ENCODE peak calls at places on chromosomes 1 and 21, in six cellular contexts. One of them, this sample, is unnamed.
A peak's percentile ranks its signal among the peaks of the same experiment; 100 is the strongest.

GRCh38 chr1:37851782-37852210 is 7.6 kb downstream of the MTF1 start:
- DNase-seq in body of pancreas: no peak
- DNase-seq in IMR-90: peak; percentile 26
- DNase-seq in SK-N-SH: no peak
- DNase-seq in BE2C: no peak
- DNase-seq in cardiac fibroblast: peak; percentile 54
- DNase-seq in this sample: peak; percentile 24

GRCh38 chr1:156491151-156491949 is 9.2 kb downstream of the MEF2D start:
- DNase-seq in cardiac fibroblast: no peak
- DNase-seq in BE2C: no peak
- DNase-seq in body of pancreas: no peak
- DNase-seq in IMR-90: no peak
- DNase-seq in SK-N-SH: no peak
- DNase-seq in this sample: no peak

GRCh38 chr1:167899253-167899681 is 14.7 kb downstream of the ADCY10 start:
- DNase-seq in IMR-90: peak; percentile 71
- DNase-seq in BE2C: no peak
- DNase-seq in body of pancreas: peak; percentile 54
- DNase-seq in SK-N-SH: no peak
- DNase-seq in cardiac fibroblast: peak; percentile 29
- DNase-seq in this sample: peak; percentile 54

GRCh38 chr1:228337031-228337564 is 69.5 kb downstream of the TRIM11 start:
- DNase-seq in BE2C: peak; percentile 5
- DNase-seq in cardiac fibroblast: no peak
- DNase-seq in IMR-90: no peak
- DNase-seq in SK-N-SH: no peak
- DNase-seq in body of pancreas: peak; percentile 6
- DNase-seq in this sample: no peak

GRCh38 chr1:219544163-219544846 is 68.6 kb downstream of the ZC3H11B start:
- DNase-seq in body of pancreas: no peak
- DNase-seq in SK-N-SH: no peak
- DNase-seq in cardiac fibroblast: peak; percentile 15
- DNase-seq in BE2C: no peak
- DNase-seq in IMR-90: no peak
- DNase-seq in this sample: peak; percentile 41

GRCh38 chr1:7964476-7964875 is 3.0 kb downstream of the PARK7 start:
- DNase-seq in cardiac fibroblast: no peak
- DNase-seq in body of pancreas: no peak
- DNase-seq in BE2C: no peak
- DNase-seq in SK-N-SH: no peak
- DNase-seq in IMR-90: no peak
- DNase-seq in this sample: no peak

GRCh38 chr1:153717330-153717729 is 10.5 kb upstream of the INTS3 start:
- DNase-seq in cardiac fibroblast: no peak
- DNase-seq in IMR-90: no peak
- DNase-seq in SK-N-SH: no peak
- DNase-seq in body of pancreas: no peak
- DNase-seq in BE2C: no peak
- DNase-seq in this sample: no peak

GRCh38 chr1:242692988-242693387 is 168.5 kb upstream of the PLD5 start:
- DNase-seq in cardiac fibroblast: no peak
- DNase-seq in body of pancreas: no peak
- DNase-seq in SK-N-SH: no peak
- DNase-seq in IMR-90: no peak
- DNase-seq in BE2C: no peak
- DNase-seq in this sample: no peak

GRCh38 chr1:150606743-150607142 is 22.7 kb downstream of the ENSA start:
- DNase-seq in IMR-90: no peak
- DNase-seq in BE2C: no peak
- DNase-seq in SK-N-SH: no peak
- DNase-seq in cardiac fibroblast: no peak
- DNase-seq in body of pancreas: no peak
- DNase-seq in this sample: no peak

GRCh38 chr1:106584127-106584526 is 472.3 kb upstream of the PRMT6 start:
- DNase-seq in cardiac fibroblast: no peak
- DNase-seq in BE2C: no peak
- DNase-seq in IMR-90: no peak
- DNase-seq in SK-N-SH: no peak
- DNase-seq in body of pancreas: no peak
- DNase-seq in this sample: no peak

GRCh38 chr1:246566808-246567154 is 525 bp downstream of the CNST start:
- DNase-seq in IMR-90: peak; percentile 17
- DNase-seq in cardiac fibroblast: no peak
- DNase-seq in SK-N-SH: no peak
- DNase-seq in body of pancreas: no peak
- DNase-seq in BE2C: no peak
- DNase-seq in this sample: peak; percentile 37

GRCh38 chr21:16124397-16125130 is 394.8 kb downstream of the USP25 start:
- DNase-seq in IMR-90: peak; percentile 89
- DNase-seq in SK-N-SH: no peak
- DNase-seq in cardiac fibroblast: peak; percentile 95
- DNase-seq in body of pancreas: no peak
- DNase-seq in BE2C: no peak
- DNase-seq in this sample: peak; percentile 94

GRCh38 chr1:211697356-211697755 is 21.9 kb upstream of the NEK2 start:
- DNase-seq in cardiac fibroblast: no peak
- DNase-seq in BE2C: peak; percentile 24
- DNase-seq in body of pancreas: no peak
- DNase-seq in IMR-90: no peak
- DNase-seq in SK-N-SH: no peak
- DNase-seq in this sample: no peak

GRCh38 chr1:41925712-41926111 is 7.0 kb upstream of the HIVEP3 start:
- DNase-seq in SK-N-SH: peak; percentile 27
- DNase-seq in IMR-90: peak; percentile 13
- DNase-seq in body of pancreas: no peak
- DNase-seq in cardiac fibroblast: peak; percentile 41
- DNase-seq in BE2C: no peak
- DNase-seq in this sample: peak; percentile 39

GRCh38 chr1:161839591-161839990 is 73.5 kb downstream of the ATF6 start:
- DNase-seq in BE2C: no peak
- DNase-seq in SK-N-SH: no peak
- DNase-seq in IMR-90: no peak
- DNase-seq in cardiac fibroblast: no peak
- DNase-seq in body of pancreas: no peak
- DNase-seq in this sample: no peak

GRCh38 chr1:30732277-30732996 is 9.1 kb upstream of the MATN1 start:
- DNase-seq in SK-N-SH: no peak
- DNase-seq in IMR-90: peak; percentile 18
- DNase-seq in body of pancreas: no peak
- DNase-seq in BE2C: no peak
- DNase-seq in cardiac fibroblast: peak; percentile 9
- DNase-seq in this sample: no peak

GRCh38 chr1:104235141-104235540 is 485.4 kb downstream of the AMY1C start:
- DNase-seq in IMR-90: no peak
- DNase-seq in cardiac fibroblast: no peak
- DNase-seq in body of pancreas: no peak
- DNase-seq in SK-N-SH: no peak
- DNase-seq in BE2C: no peak
- DNase-seq in this sample: no peak

DNA sequence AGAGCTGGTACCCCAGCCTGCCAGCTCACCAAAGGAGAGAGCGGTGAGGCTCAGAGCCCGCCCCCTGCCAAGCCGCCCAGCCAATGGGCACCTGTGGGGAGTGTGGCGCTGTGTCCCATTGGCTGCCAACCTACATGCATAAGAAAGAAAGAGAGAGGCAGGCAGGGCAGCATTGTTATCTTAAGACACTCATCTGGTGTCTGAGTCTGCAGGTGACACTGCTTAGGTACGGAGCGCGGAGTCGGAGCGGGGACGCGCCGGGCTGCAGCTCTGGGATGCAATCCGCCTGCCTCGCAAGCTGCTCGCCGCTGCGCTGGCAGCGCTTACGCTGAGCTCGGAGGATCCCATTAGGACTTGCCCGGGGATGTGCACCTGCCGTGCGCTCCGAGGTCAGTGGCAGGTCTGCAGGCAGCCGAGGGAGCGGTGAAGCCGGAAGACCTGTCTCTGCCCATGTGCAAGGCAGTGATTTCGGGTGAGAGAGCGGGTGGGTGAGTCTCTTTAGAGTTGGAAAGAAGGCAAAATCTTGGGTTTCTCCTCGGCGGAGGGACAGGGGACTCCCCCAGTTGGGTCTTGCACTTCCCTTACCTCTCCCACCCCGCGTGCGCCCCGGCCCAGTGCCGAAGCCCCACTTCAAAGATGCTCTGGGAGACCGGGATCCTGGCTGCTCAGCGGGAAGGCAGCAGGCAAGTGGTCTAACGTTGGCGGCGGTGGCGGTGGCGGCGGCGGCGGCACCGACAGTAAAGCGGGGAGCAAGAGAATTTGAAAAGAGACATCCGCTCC is at the start of gene BRINP2:
- DNase-seq in cardiac fibroblast: peak; percentile 3
- DNase-seq in IMR-90: peak; percentile 29
- DNase-seq in BE2C: peak; percentile 51
- DNase-seq in body of pancreas: peak; percentile 50
- DNase-seq in SK-N-SH: peak; percentile 91
- DNase-seq in this sample: peak; percentile 16
- H3K4me3 ChIP-seq in cardiac fibroblast: no peak within 1 kb of the TSS
- H3K4me3 ChIP-seq in IMR-90: peak within 1 kb of the TSS; percentile 28
- H3K4me3 ChIP-seq in BE2C: peak within 1 kb of the TSS; percentile 22
- H3K4me3 ChIP-seq in body of pancreas: no peak within 1 kb of the TSS
- H3K4me3 ChIP-seq in SK-N-SH: peak within 1 kb of the TSS; percentile 57
- H3K4me3 ChIP-seq in this sample: peak within 1 kb of the TSS; percentile 8

DNA sequence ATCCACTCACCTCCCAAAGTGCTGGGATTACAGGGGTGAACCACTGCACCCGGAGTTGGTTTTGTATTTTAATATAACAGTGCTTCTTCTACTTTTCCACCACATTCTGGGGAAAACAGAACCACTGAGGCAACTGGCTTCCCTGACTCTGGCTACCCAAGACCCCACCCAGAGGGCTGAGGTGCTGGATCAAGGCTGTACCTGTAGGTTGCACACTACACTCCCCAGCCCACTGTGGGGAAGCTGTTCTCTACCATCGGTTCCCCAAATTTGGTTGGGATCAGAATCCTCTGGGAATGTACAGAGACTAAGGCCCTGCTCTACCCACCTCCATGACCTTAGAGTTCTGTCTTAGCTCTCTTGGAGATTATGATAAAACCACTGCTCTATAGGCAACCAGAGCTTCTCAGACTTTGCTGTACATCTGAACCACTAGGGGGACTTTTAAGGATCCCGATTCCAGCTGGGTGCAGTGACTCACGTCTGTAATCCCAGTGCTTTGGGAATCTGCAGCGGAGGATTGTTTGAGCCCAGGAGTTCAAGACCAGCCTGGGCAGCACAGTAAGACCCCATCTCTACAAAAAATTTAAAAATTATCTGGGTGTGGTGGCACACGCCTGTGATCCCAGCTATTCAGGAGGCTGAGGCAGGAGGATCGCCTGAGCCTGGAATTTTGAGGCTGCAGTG is 51.6 kb downstream of the GNG4 start:
- DNase-seq in SK-N-SH: no peak
- DNase-seq in IMR-90: peak; percentile 62
- DNase-seq in BE2C: no peak
- DNase-seq in body of pancreas: no peak
- DNase-seq in cardiac fibroblast: peak; percentile 76
- DNase-seq in this sample: peak; percentile 71
- TF ChIP-seq CTCF in SK-N-SH: peak; percentile 57
- TF ChIP-seq CTCF in IMR-90: peak; percentile 42
- TF ChIP-seq CTCF in BE2C: peak; percentile 47
- TF ChIP-seq CTCF in body of pancreas: no peak
- TF ChIP-seq CTCF in cardiac fibroblast: peak; percentile 57
- TF ChIP-seq CTCF in this sample: peak; percentile 56

GRCh38 chr1:33928256-33928655 is 64.4 kb downstream of the HMGB4 start:
- DNase-seq in IMR-90: peak; percentile 2
- DNase-seq in body of pancreas: no peak
- DNase-seq in SK-N-SH: no peak
- DNase-seq in BE2C: no peak
- DNase-seq in cardiac fibroblast: no peak
- DNase-seq in this sample: no peak
- H3K4me3 ChIP-seq in IMR-90: no peak overlapping the region
- H3K4me3 ChIP-seq in body of pancreas: no peak overlapping the region
- H3K4me3 ChIP-seq in SK-N-SH: no peak overlapping the region
- H3K4me3 ChIP-seq in BE2C: no peak overlapping the region
- H3K4me3 ChIP-seq in cardiac fibroblast: no peak overlapping the region
- H3K4me3 ChIP-seq in this sample: no peak overlapping the region

GRCh38 chr1:241079018-241079417 is 278.0 kb downstream of the RGS7 start:
- DNase-seq in cardiac fibroblast: no peak
- DNase-seq in SK-N-SH: no peak
- DNase-seq in body of pancreas: no peak
- DNase-seq in BE2C: no peak
- DNase-seq in IMR-90: no peak
- DNase-seq in this sample: no peak

GRCh38 chr1:241079459-241079858 is 277.5 kb downstream of the RGS7 start:
- DNase-seq in SK-N-SH: no peak
- DNase-seq in body of pancreas: no peak
- DNase-seq in IMR-90: no peak
- DNase-seq in cardiac fibroblast: no peak
- DNase-seq in BE2C: no peak
- DNase-seq in this sample: no peak

GRCh38 chr1:241077386-241078147 is 279.4 kb downstream of the RGS7 start:
- DNase-seq in body of pancreas: no peak
- DNase-seq in SK-N-SH: no peak
- DNase-seq in cardiac fibroblast: no peak
- DNase-seq in IMR-90: no peak
- DNase-seq in BE2C: no peak
- DNase-seq in this sample: no peak

GRCh38 chr1:241074507-241074906 is 282.5 kb downstream of the RGS7 start:
- DNase-seq in BE2C: no peak
- DNase-seq in body of pancreas: no peak
- DNase-seq in SK-N-SH: no peak
- DNase-seq in cardiac fibroblast: no peak
- DNase-seq in IMR-90: no peak
- DNase-seq in this sample: no peak
- TF ChIP-seq CTCF in BE2C: no peak
- TF ChIP-seq CTCF in body of pancreas: no peak
- TF ChIP-seq CTCF in SK-N-SH: no peak
- TF ChIP-seq CTCF in cardiac fibroblast: no peak
- TF ChIP-seq CTCF in IMR-90: no peak
- TF ChIP-seq CTCF in this sample: no peak

DNA sequence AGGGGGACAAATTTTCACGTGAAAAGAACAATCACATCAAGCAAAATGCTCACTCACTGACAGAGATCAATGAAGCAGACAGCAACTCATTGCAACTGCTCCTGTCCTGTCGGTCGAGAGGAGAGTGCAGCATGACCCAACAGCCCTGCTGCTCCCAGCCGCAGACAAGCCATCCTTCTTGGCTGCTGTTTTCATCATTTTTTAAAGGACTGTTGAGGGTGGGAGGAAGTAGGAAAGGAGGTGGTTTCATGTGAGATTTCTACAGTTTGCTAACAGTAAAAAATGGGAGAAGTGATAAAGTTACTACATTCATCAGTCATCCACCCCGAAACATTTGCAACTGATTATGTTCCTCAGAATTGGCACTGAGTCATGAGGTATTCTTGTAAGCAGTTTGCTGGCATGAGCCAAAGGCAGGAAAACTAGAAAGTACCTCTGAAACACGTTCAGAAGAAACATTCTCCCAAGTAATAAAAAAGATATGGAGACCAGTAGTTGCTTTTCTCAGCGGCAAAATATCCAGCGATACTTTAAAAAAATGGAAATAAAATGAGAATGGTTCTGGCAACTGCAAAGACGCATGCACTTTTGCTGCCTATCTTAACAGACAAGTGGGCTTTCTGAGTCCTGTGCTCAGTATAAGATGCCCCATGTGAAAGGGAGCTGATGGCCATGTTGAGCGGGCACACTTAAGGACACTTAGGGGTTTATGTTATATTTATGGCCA is 72.0 kb upstream of the CLDN14 start:
- DNase-seq in IMR-90: peak; percentile 82
- DNase-seq in SK-N-SH: no peak
- DNase-seq in cardiac fibroblast: peak; percentile 77
- DNase-seq in BE2C: no peak
- DNase-seq in body of pancreas: no peak
- DNase-seq in this sample: peak; percentile 67
- H3K4me3 ChIP-seq in IMR-90: no peak overlapping the region
- H3K4me3 ChIP-seq in SK-N-SH: peak overlapping the region; percentile 10
- H3K4me3 ChIP-seq in cardiac fibroblast: no peak overlapping the region
- H3K4me3 ChIP-seq in BE2C: no peak overlapping the region
- H3K4me3 ChIP-seq in body of pancreas: no peak overlapping the region
- H3K4me3 ChIP-seq in this sample: no peak overlapping the region